ENCODE peak calls at places on chromosomes 11 and 22, in seven cellular contexts. U, M, D, Q, I, Z and W are unnamed samples.

GRCh38 chr11:76424891-76425290 is 19.9 kb upstream of the EMSY start:
- DNase-seq in U (no peak), Z (no peak), M (no peak), D (no peak), Q (no peak), I (no peak), W (no peak)

GRCh38 chr11:87439981-87440760 is 402.4 kb downstream of the TMEM135 start:
- DNase-seq in I (no peak), U (no peak), Z (no peak), D (no peak), M (no peak), Q (no peak), W (no peak)

GRCh38 chr11:83545911-83546310 is 259.7 kb upstream of the CCDC90B start:
- DNase-seq in U (no peak), Z (no peak), I (no peak), D (no peak), Q (no peak), M (no peak), W (no peak)

GRCh38 chr11:93330446-93330984 is at the start of gene DEUP1:
- DNase-seq in Q (no peak), Z (no peak), U (peak; percentile 21), M (peak; percentile 49), D (no peak), I (peak; percentile 43), W (peak; percentile 40)

GRCh38 chr11:121473064-121473777 is 20.5 kb upstream of the SORL1-AS1 start:
- DNase-seq in M (no peak), Q (no peak), D (no peak), I (no peak), U (no peak), Z (no peak), W (no peak)

GRCh38 chr22:19419086-19419463 is 12.5 kb downstream of the HIRA start:
- DNase-seq in Q (peak; percentile 81), M (no peak), U (no peak), D (no peak), Z (no peak), I (no peak), W (no peak)

GRCh38 chr22:20239063-20239950 is 28.8 kb downstream of the RTN4R start:
- DNase-seq in Q (no peak), U (no peak), D (no peak), I (no peak), Z (no peak), M (peak; percentile 28), W (peak; percentile 26)

GRCh38 chr22:32619614-32620426 is 145.2 kb downstream of the FBXO7 start:
- DNase-seq in Z (no peak), U (no peak), Q (no peak), D (no peak), M (no peak), I (no peak), W (no peak)

GRCh38 chr11:106087815-106088435 is 10.5 kb downstream of the AASDHPPT start:
- DNase-seq in Q (peak; percentile 28), D (peak; percentile 18), Z (no peak), M (peak; percentile 35), U (peak; percentile 44), I (peak; percentile 47), W (peak; percentile 62)

GRCh38 chr11:8247312-8247711 is 16.4 kb downstream of the LMO1 start:
- DNase-seq in I (peak; percentile 32), U (peak; percentile 20), Z (no peak), M (peak; percentile 28), D (no peak), Q (no peak), W (peak; percentile 35)

GRCh38 chr11:122649133-122649532 is 6.4 kb upstream of the UBASH3B start:
- DNase-seq in M (no peak), Z (no peak), Q (peak; percentile 62), U (no peak), I (no peak), D (no peak), W (no peak)

GRCh38 chr11:2120359-2121100 is 18.7 kb downstream of the IGF2 start:
- DNase-seq in Z (no peak), I (no peak), Q (no peak), U (no peak), D (no peak), M (no peak), W (no peak)

GRCh38 chr11:19511413-19512183 is 201.0 kb upstream of the NAV2 start:
- DNase-seq in Z (no peak), M (no peak), Q (no peak), U (no peak), D (no peak), I (no peak), W (no peak)

GRCh38 chr11:94433049-94433448 is 31.8 kb upstream of the GPR83 start:
- DNase-seq in I (no peak), Z (no peak), U (no peak), D (no peak), Q (no peak), M (no peak), W (no peak)

GRCh38 chr11:99781074-99781473 is 760.3 kb downstream of the CNTN5 start:
- DNase-seq in M (no peak), D (no peak), Z (no peak), I (no peak), U (no peak), Q (peak; percentile 79), W (no peak)

GRCh38 chr11:128417607-128418324 is 169.6 kb downstream of the ETS1 start:
- DNase-seq in U (no peak), I (no peak), Z (no peak), M (no peak), D (peak; percentile 50), Q (no peak), W (no peak)

GRCh38 chr11:120336641-120337132 is 474 bp downstream of the ARHGEF12 start:
- DNase-seq in M (peak; percentile 43), D (no peak), Z (no peak), U (peak; percentile 15), Q (no peak), I (no peak), W (peak; percentile 42)